ENCODE peak calls at places on chromosomes 11 and 22, in four cellular contexts. P is A549; L is pulmonary artery endothelial cell; K is stimulated activated CD8-positive, alpha-beta memory T cell treated with anti-CD3 and anti-CD28 coated beads, Interleukin-2, amount 100 ng/mL, for 48 hours. F is an unnamed sample.

GRCh38 chr11:100923555-100923954 is 206.1 kb downstream of the PGR start:
- DNase-seq in P (no peak), L (no peak), K (no peak), F (no peak)

GRCh38 chr11:6825333-6825744 is 20.1 kb upstream of the OR10A5 start:
- DNase-seq in P (no peak), L (no peak), K (no peak), F (no peak)

GRCh38 chr11:19370100-19370861 is 129.5 kb upstream of the E2F8 start:
- DNase-seq in P (no peak), L (peak; percentile 84), K (no peak), F (no peak)

GRCh38 chr11:120197977-120198376 is 12.9 kb upstream of the OAF start:
- DNase-seq in P (no peak), L (no peak), K (no peak), F (no peak)

GRCh38 chr22:23393721-23394320 is 186.3 kb downstream of the IGLL1 start:
- DNase-seq in P (no peak), L (no peak), K (no peak), F (no peak)

GRCh38 chr11:58395581-58395980 is 11.1 kb downstream of the OR5B3 start:
- DNase-seq in P (no peak), L (no peak), K (no peak), F (no peak)

GRCh38 chr11:92528051-92528450 is 303.4 kb downstream of the FAT3 start:
- DNase-seq in P (no peak), L (no peak), K (no peak), F (no peak)

GRCh38 chr11:114255289-114255688 is 40.9 kb upstream of the NNMT start:
- DNase-seq in P (no peak), L (no peak), K (no peak), F (no peak)

GRCh38 chr22:47203554-47203991 is 441.1 kb downstream of the TBC1D22A start:
- DNase-seq in P (no peak), L (no peak), K (no peak), F (no peak)

GRCh38 chr11:46299425-46300067 is 22.1 kb downstream of the CREB3L1 start:
- DNase-seq in P (no peak), L (no peak), K (no peak), F (no peak)

GRCh38 chr11:60852639-60853468 is 2.9 kb downstream of the PTGDR2 start:
- DNase-seq in P (no peak), L (no peak), K (no peak), F (no peak)

GRCh38 chr22:32623943-32624342 is 149.3 kb downstream of the FBXO7 start:
- DNase-seq in P (no peak), L (no peak), K (no peak), F (no peak)

GRCh38 chr11:65551572-65552398 is 6.4 kb downstream of the LTBP3 start:
- DNase-seq in P (peak; percentile 58), L (no peak), K (no peak), F (peak; percentile 86)

GRCh38 chr11:16817321-16817720 is 78.9 kb downstream of the C11orf58 start:
- DNase-seq in P (no peak), L (no peak), K (no peak), F (no peak)

GRCh38 chr11:21622995-21623394 is 569.9 kb upstream of the ANO5 start:
- DNase-seq in P (no peak), L (no peak), K (no peak), F (no peak)

GRCh38 chr11:112962854-112963367 is 1.7 kb downstream of the NCAM1 start:
- DNase-seq in P (no peak), L (no peak), K (no peak), F (no peak)

GRCh38 chr22:39130892-39131855 is 21.3 kb downstream of the CBX7 start:
- DNase-seq in P (no peak), L (no peak), K (no peak), F (no peak)

GRCh38 chr11:96321066-96321465 is 21.9 kb downstream of the MAML2 start:
- DNase-seq in P (no peak), L (no peak), K (no peak), F (no peak)

GRCh38 chr11:119758291-119758690 is 29.3 kb upstream of the NECTIN1 start:
- DNase-seq in P (no peak), L (no peak), K (no peak), F (no peak)

F was measured in 8988T.